ENCODE peak calls at places on chromosomes 12 and 14, in nine cellular contexts. One of them, this sample, is unnamed.

GRCh38 chr14:47675489-47676300 is at the start of gene MDGA2:
- DNase-seq in lower lobe of right lung: no peak
- DNase-seq in CD8-positive, alpha-beta T cell: no peak
- DNase-seq in A549: peak; percentile 27
- DNase-seq in aorta: peak; percentile 64
- DNase-seq in uterus: no peak
- DNase-seq in lower leg skin: no peak
- DNase-seq in upper lobe of right lung: peak; percentile 64
- DNase-seq in lung: no peak
- DNase-seq in this sample: no peak

GRCh38 chr12:108232565-108232964 is 103.5 kb downstream of the WSCD2 start:
- DNase-seq in CD8-positive, alpha-beta T cell: no peak
- DNase-seq in lower lobe of right lung: no peak
- DNase-seq in upper lobe of right lung: no peak
- DNase-seq in uterus: no peak
- DNase-seq in lower leg skin: no peak
- DNase-seq in A549: peak; percentile 10
- DNase-seq in lung: no peak
- DNase-seq in aorta: no peak
- DNase-seq in this sample: no peak

GRCh38 chr12:109256011-109256410 is 53.1 kb downstream of the FOXN4 start:
- DNase-seq in lower lobe of right lung: no peak
- DNase-seq in CD8-positive, alpha-beta T cell: no peak
- DNase-seq in aorta: no peak
- DNase-seq in lung: no peak
- DNase-seq in upper lobe of right lung: no peak
- DNase-seq in lower leg skin: no peak
- DNase-seq in A549: no peak
- DNase-seq in uterus: no peak
- DNase-seq in this sample: no peak

GRCh38 chr12:31222620-31223222 is 103.2 kb downstream of the SINHCAF start:
- DNase-seq in lower lobe of right lung: peak; percentile 34
- DNase-seq in lower leg skin: no peak
- DNase-seq in CD8-positive, alpha-beta T cell: no peak
- DNase-seq in aorta: no peak
- DNase-seq in upper lobe of right lung: peak; percentile 63
- DNase-seq in A549: no peak
- DNase-seq in lung: no peak
- DNase-seq in uterus: no peak
- DNase-seq in this sample: no peak

GRCh38 chr12:54259194-54260011 is 20.5 kb downstream of the CBX5 start:
- DNase-seq in upper lobe of right lung: peak; percentile 78
- DNase-seq in lower lobe of right lung: peak; percentile 66
- DNase-seq in A549: peak; percentile 91
- DNase-seq in uterus: peak; percentile 61
- DNase-seq in lower leg skin: no peak
- DNase-seq in lung: peak; percentile 68
- DNase-seq in aorta: peak; percentile 89
- DNase-seq in CD8-positive, alpha-beta T cell: no peak
- DNase-seq in this sample: peak; percentile 88

GRCh38 chr12:111840831-111841230 is 1.2 kb upstream of the MAPKAPK5 start:
- DNase-seq in upper lobe of right lung: no peak
- DNase-seq in lower lobe of right lung: no peak
- DNase-seq in A549: no peak
- DNase-seq in aorta: no peak
- DNase-seq in lung: no peak
- DNase-seq in CD8-positive, alpha-beta T cell: no peak
- DNase-seq in lower leg skin: peak; percentile 84
- DNase-seq in uterus: no peak
- DNase-seq in this sample: no peak

GRCh38 chr14:99541677-99542470 is 60.7 kb downstream of the CCNK start:
- DNase-seq in CD8-positive, alpha-beta T cell: no peak
- DNase-seq in aorta: no peak
- DNase-seq in lower leg skin: no peak
- DNase-seq in lung: no peak
- DNase-seq in uterus: no peak
- DNase-seq in upper lobe of right lung: no peak
- DNase-seq in A549: no peak
- DNase-seq in lower lobe of right lung: no peak
- DNase-seq in this sample: no peak

GRCh38 chr14:66444271-66444987 is 41.7 kb upstream of the CCDC196 start:
- DNase-seq in A549: no peak
- DNase-seq in uterus: peak; percentile 14
- DNase-seq in aorta: no peak
- DNase-seq in upper lobe of right lung: no peak
- DNase-seq in CD8-positive, alpha-beta T cell: no peak
- DNase-seq in lower lobe of right lung: no peak
- DNase-seq in lower leg skin: no peak
- DNase-seq in lung: no peak
- DNase-seq in this sample: no peak

GRCh38 chr14:104865069-104865630 is at the start of gene CEP170B:
- DNase-seq in aorta: peak; percentile 77
- DNase-seq in lower leg skin: no peak
- DNase-seq in upper lobe of right lung: peak; percentile 80
- DNase-seq in A549: peak; percentile 39
- DNase-seq in lung: no peak
- DNase-seq in lower lobe of right lung: peak; percentile 57
- DNase-seq in uterus: no peak
- DNase-seq in CD8-positive, alpha-beta T cell: peak; percentile 28
- DNase-seq in this sample: peak; percentile 42

GRCh38 chr14:81388236-81388801 is 11.8 kb downstream of the STON2 start:
- DNase-seq in aorta: no peak
- DNase-seq in upper lobe of right lung: no peak
- DNase-seq in A549: no peak
- DNase-seq in uterus: no peak
- DNase-seq in CD8-positive, alpha-beta T cell: no peak
- DNase-seq in lower lobe of right lung: no peak
- DNase-seq in lung: no peak
- DNase-seq in lower leg skin: no peak
- DNase-seq in this sample: no peak

GRCh38 chr14:48350971-48351370 is 675.6 kb upstream of the MDGA2 start:
- DNase-seq in A549: no peak
- DNase-seq in CD8-positive, alpha-beta T cell: no peak
- DNase-seq in aorta: no peak
- DNase-seq in uterus: no peak
- DNase-seq in lung: no peak
- DNase-seq in upper lobe of right lung: no peak
- DNase-seq in lower lobe of right lung: no peak
- DNase-seq in lower leg skin: no peak
- DNase-seq in this sample: peak; percentile 25

GRCh38 chr12:53550595-53550994 is 43.3 kb upstream of the NPFF start:
- DNase-seq in aorta: no peak
- DNase-seq in upper lobe of right lung: no peak
- DNase-seq in A549: no peak
- DNase-seq in lower leg skin: no peak
- DNase-seq in lower lobe of right lung: no peak
- DNase-seq in uterus: no peak
- DNase-seq in lung: no peak
- DNase-seq in CD8-positive, alpha-beta T cell: no peak
- DNase-seq in this sample: peak; percentile 33

GRCh38 chr12:128956755-128957154 is 103.5 kb downstream of the GLT1D1 start:
- DNase-seq in lower lobe of right lung: no peak
- DNase-seq in CD8-positive, alpha-beta T cell: no peak
- DNase-seq in uterus: no peak
- DNase-seq in lower leg skin: no peak
- DNase-seq in A549: no peak
- DNase-seq in lung: no peak
- DNase-seq in upper lobe of right lung: no peak
- DNase-seq in aorta: no peak
- DNase-seq in this sample: no peak

GRCh38 chr14:54774824-54775223 is 127.8 kb downstream of the GCH1 start:
- DNase-seq in A549: no peak
- DNase-seq in uterus: no peak
- DNase-seq in lower leg skin: peak; percentile 83
- DNase-seq in lung: no peak
- DNase-seq in aorta: no peak
- DNase-seq in lower lobe of right lung: no peak
- DNase-seq in CD8-positive, alpha-beta T cell: no peak
- DNase-seq in upper lobe of right lung: no peak
- DNase-seq in this sample: no peak

GRCh38 chr14:22184157-22185025 is 404.6 kb downstream of the DAD1 start:
- DNase-seq in A549: no peak
- DNase-seq in lung: no peak
- DNase-seq in uterus: no peak
- DNase-seq in aorta: no peak
- DNase-seq in CD8-positive, alpha-beta T cell: no peak
- DNase-seq in lower leg skin: no peak
- DNase-seq in lower lobe of right lung: no peak
- DNase-seq in upper lobe of right lung: no peak
- DNase-seq in this sample: no peak

GRCh38 chr14:104895786-104896642 is 28.7 kb upstream of the PLD4 start:
- DNase-seq in A549: no peak
- DNase-seq in lung: peak; percentile 79
- DNase-seq in lower leg skin: peak; percentile 86
- DNase-seq in CD8-positive, alpha-beta T cell: no peak
- DNase-seq in uterus: peak; percentile 18
- DNase-seq in lower lobe of right lung: peak; percentile 81
- DNase-seq in upper lobe of right lung: peak; percentile 87
- DNase-seq in aorta: peak; percentile 82
- DNase-seq in this sample: no peak

GRCh38 chr14:77208266-77208978 is 26.8 kb downstream of the TMEM63C start:
- DNase-seq in lung: peak; percentile 77
- DNase-seq in lower leg skin: no peak
- DNase-seq in A549: peak; percentile 47
- DNase-seq in uterus: peak; percentile 21
- DNase-seq in CD8-positive, alpha-beta T cell: peak; percentile 34
- DNase-seq in upper lobe of right lung: peak; percentile 88
- DNase-seq in lower lobe of right lung: peak; percentile 74
- DNase-seq in aorta: peak; percentile 91
- DNase-seq in this sample: peak; percentile 57

GRCh38 chr12:46264057-46264456 is 4.8 kb downstream of the SLC38A1 start:
- DNase-seq in aorta: no peak
- DNase-seq in lower leg skin: no peak
- DNase-seq in A549: no peak
- DNase-seq in upper lobe of right lung: no peak
- DNase-seq in CD8-positive, alpha-beta T cell: no peak
- DNase-seq in lung: no peak
- DNase-seq in lower lobe of right lung: no peak
- DNase-seq in uterus: no peak
- DNase-seq in this sample: no peak

GRCh38 chr14:32590157-32590556 is 261.1 kb downstream of the AKAP6 start:
- DNase-seq in upper lobe of right lung: no peak
- DNase-seq in lower lobe of right lung: no peak
- DNase-seq in A549: no peak
- DNase-seq in lung: no peak
- DNase-seq in lower leg skin: no peak
- DNase-seq in aorta: no peak
- DNase-seq in uterus: no peak
- DNase-seq in CD8-positive, alpha-beta T cell: no peak
- DNase-seq in this sample: no peak

GRCh38 chr12:57836442-57837375 is 9.8 kb downstream of the CTDSP2 start:
- DNase-seq in CD8-positive, alpha-beta T cell: no peak
- DNase-seq in lower leg skin: peak; percentile 93
- DNase-seq in A549: no peak
- DNase-seq in lung: peak; percentile 64
- DNase-seq in lower lobe of right lung: no peak
- DNase-seq in aorta: peak; percentile 90
- DNase-seq in uterus: peak; percentile 82
- DNase-seq in upper lobe of right lung: peak; percentile 76
- DNase-seq in this sample: peak; percentile 90
- H3K4me3 ChIP-seq in CD8-positive, alpha-beta T cell: peak overlapping the region; percentile 32
- H3K4me3 ChIP-seq in lower leg skin: no peak overlapping the region
- H3K4me3 ChIP-seq in A549: no peak overlapping the region
- H3K4me3 ChIP-seq in lung: no peak overlapping the region
- H3K4me3 ChIP-seq in lower lobe of right lung: peak overlapping the region; percentile 41
- H3K4me3 ChIP-seq in aorta: peak overlapping the region; percentile 12
- H3K4me3 ChIP-seq in uterus: peak overlapping the region; percentile 0
- H3K4me3 ChIP-seq in upper lobe of right lung: peak overlapping the region; percentile 31
- H3K4me3 ChIP-seq in this sample: peak overlapping the region; percentile 30

GRCh38 chr12:124685689-124685993 is 118.2 kb upstream of the NCOR2 start:
- DNase-seq in aorta: no peak
- DNase-seq in lower leg skin: no peak
- DNase-seq in lower lobe of right lung: no peak
- DNase-seq in CD8-positive, alpha-beta T cell: no peak
- DNase-seq in A549: no peak
- DNase-seq in upper lobe of right lung: no peak
- DNase-seq in uterus: no peak
- DNase-seq in lung: no peak
- DNase-seq in this sample: no peak
- H3K4me3 ChIP-seq in aorta: no peak overlapping the region
- H3K4me3 ChIP-seq in lower leg skin: no peak overlapping the region
- H3K4me3 ChIP-seq in lower lobe of right lung: no peak overlapping the region
- H3K4me3 ChIP-seq in CD8-positive, alpha-beta T cell: no peak overlapping the region
- H3K4me3 ChIP-seq in A549: no peak overlapping the region
- H3K4me3 ChIP-seq in upper lobe of right lung: peak overlapping the region; percentile 7
- H3K4me3 ChIP-seq in uterus: no peak overlapping the region
- H3K4me3 ChIP-seq in lung: no peak overlapping the region
- H3K4me3 ChIP-seq in this sample: peak overlapping the region; percentile 6

GRCh38 chr12:14811486-14811885 is 2.5 kb downstream of the SMCO3 start:
- DNase-seq in A549: no peak
- DNase-seq in aorta: no peak
- DNase-seq in uterus: no peak
- DNase-seq in lower leg skin: no peak
- DNase-seq in lower lobe of right lung: no peak
- DNase-seq in upper lobe of right lung: no peak
- DNase-seq in lung: no peak
- DNase-seq in CD8-positive, alpha-beta T cell: no peak
- DNase-seq in this sample: no peak
- H3K4me3 ChIP-seq in A549: no peak overlapping the region
- H3K4me3 ChIP-seq in aorta: no peak overlapping the region
- H3K4me3 ChIP-seq in uterus: no peak overlapping the region
- H3K4me3 ChIP-seq in lower leg skin: no peak overlapping the region
- H3K4me3 ChIP-seq in lower lobe of right lung: no peak overlapping the region
- H3K4me3 ChIP-seq in upper lobe of right lung: no peak overlapping the region
- H3K4me3 ChIP-seq in lung: no peak overlapping the region
- H3K4me3 ChIP-seq in CD8-positive, alpha-beta T cell: no peak overlapping the region
- H3K4me3 ChIP-seq in this sample: no peak overlapping the region

GRCh38 chr12:57048423-57048822 is 1.5 kb downstream of the MYO1A start:
- DNase-seq in A549: no peak
- DNase-seq in upper lobe of right lung: no peak
- DNase-seq in CD8-positive, alpha-beta T cell: no peak
- DNase-seq in lower leg skin: no peak
- DNase-seq in aorta: no peak
- DNase-seq in uterus: no peak
- DNase-seq in lung: no peak
- DNase-seq in lower lobe of right lung: no peak
- DNase-seq in this sample: no peak

GRCh38 chr12:57046947-57047890 is 2.7 kb downstream of the MYO1A start:
- DNase-seq in uterus: no peak
- DNase-seq in A549: no peak
- DNase-seq in CD8-positive, alpha-beta T cell: no peak
- DNase-seq in lower leg skin: no peak
- DNase-seq in upper lobe of right lung: no peak
- DNase-seq in lung: no peak
- DNase-seq in lower lobe of right lung: no peak
- DNase-seq in aorta: no peak
- DNase-seq in this sample: no peak

GRCh38 chr12:57046392-57046791 is 3.5 kb downstream of the MYO1A start:
- DNase-seq in lower leg skin: no peak
- DNase-seq in upper lobe of right lung: no peak
- DNase-seq in aorta: no peak
- DNase-seq in lower lobe of right lung: no peak
- DNase-seq in A549: no peak
- DNase-seq in lung: no peak
- DNase-seq in CD8-positive, alpha-beta T cell: no peak
- DNase-seq in uterus: no peak
- DNase-seq in this sample: no peak

GRCh38 chr12:57049047-57049446 is 882 bp downstream of the MYO1A start:
- DNase-seq in lower leg skin: no peak
- DNase-seq in lower lobe of right lung: no peak
- DNase-seq in A549: no peak
- DNase-seq in aorta: no peak
- DNase-seq in CD8-positive, alpha-beta T cell: no peak
- DNase-seq in uterus: no peak
- DNase-seq in upper lobe of right lung: no peak
- DNase-seq in lung: no peak
- DNase-seq in this sample: no peak

GRCh38 chr12:57047981-57048380 is 1.9 kb downstream of the MYO1A start:
- DNase-seq in lung: no peak
- DNase-seq in upper lobe of right lung: no peak
- DNase-seq in aorta: no peak
- DNase-seq in lower lobe of right lung: no peak
- DNase-seq in CD8-positive, alpha-beta T cell: no peak
- DNase-seq in A549: no peak
- DNase-seq in lower leg skin: no peak
- DNase-seq in uterus: no peak
- DNase-seq in this sample: peak; percentile 27
- H3K4me3 ChIP-seq in lung: no peak overlapping the region
- H3K4me3 ChIP-seq in upper lobe of right lung: no peak overlapping the region
- H3K4me3 ChIP-seq in aorta: no peak overlapping the region
- H3K4me3 ChIP-seq in lower lobe of right lung: no peak overlapping the region
- H3K4me3 ChIP-seq in CD8-positive, alpha-beta T cell: no peak overlapping the region
- H3K4me3 ChIP-seq in A549: no peak overlapping the region
- H3K4me3 ChIP-seq in lower leg skin: no peak overlapping the region
- H3K4me3 ChIP-seq in uterus: no peak overlapping the region
- H3K4me3 ChIP-seq in this sample: no peak overlapping the region